ENCODE peak calls at places on chromosomes 12 and 14, in eight cellular contexts. V is WTC11; J is CD8-positive, alpha-beta T cell; B is lower leg skin; E is mammary epithelial cell; T is GM23338; K is stomach; H is fibroblast of the aortic adventitia. S is an unnamed sample.

GRCh38 chr14:73745571-73746539 is 31.7 kb upstream of the PNMA1 start:
- DNase-seq in J (no peak), T (no peak), K (no peak), V (no peak), H (no peak), B (no peak), E (no peak), S (no peak)

GRCh38 chr12:24045816-24046257 is 96.4 kb upstream of the SOX5 start:
- DNase-seq in J (no peak), H (peak), B (no peak), E (no peak), V (no peak), K (no peak), T (no peak), S (peak)

GRCh38 chr12:66398931-66399625 is 96.8 kb downstream of the HELB start:
- DNase-seq in V (no peak), K (no peak), J (no peak), B (no peak), T (no peak), H (peak), E (no peak), S (no peak)

GRCh38 chr12:11344504-11344903 is 34.3 kb upstream of the PRB4 start:
- DNase-seq in B (no peak), H (no peak), V (no peak), E (no peak), K (no peak), J (no peak), T (no peak), S (no peak)

GRCh38 chr14:45156067-45156466 is 20.3 kb downstream of the FANCM start:
- DNase-seq in T (no peak), H (no peak), K (no peak), J (no peak), E (peak), V (no peak), B (no peak), S (no peak)

GRCh38 chr14:34593740-34594375 is 36.1 kb downstream of the SNX6 start:
- DNase-seq in K (no peak), V (no peak), H (peak), J (no peak), E (no peak), B (no peak), T (no peak), S (no peak)

GRCh38 chr14:69355955-69356321 is 42.2 kb downstream of the ERH start:
- DNase-seq in V (no peak), B (peak), E (no peak), K (no peak), T (no peak), J (no peak), H (peak), S (no peak)

GRCh38 chr12:27243006-27243405 is 1.1 kb upstream of the STK38L start:
- DNase-seq in K (no peak), T (no peak), H (no peak), V (no peak), B (no peak), J (no peak), E (no peak), S (no peak)

GRCh38 chr12:132056959-132057358 is 87.2 kb downstream of the DDX51 start:
- DNase-seq in E (no peak), J (no peak), B (no peak), V (no peak), H (no peak), T (no peak), K (no peak), S (no peak)

GRCh38 chr14:32611752-32612151 is 282.7 kb downstream of the AKAP6 start:
- DNase-seq in E (peak), K (no peak), J (no peak), B (no peak), V (no peak), H (peak), T (no peak), S (no peak)

GRCh38 chr12:26971963-26972362 is 33.7 kb downstream of the FGFR1OP2 start:
- DNase-seq in B (no peak), T (no peak), E (no peak), J (peak), V (no peak), H (no peak), K (no peak), S (no peak)

GRCh38 chr12:68871899-68872298 is 61.1 kb downstream of the CPM start:
- DNase-seq in E (no peak), H (peak), T (peak), B (no peak), J (no peak), K (no peak), V (peak), S (no peak)

GRCh38 chr12:52873832-52874572 is 25.2 kb upstream of the KRT78 start:
- DNase-seq in J (peak), V (peak), K (peak), H (peak), E (peak), T (peak), B (peak), S (peak)

GRCh38 chr12:5014269-5014668 is 29.4 kb upstream of the KCNA5 start:
- DNase-seq in B (no peak), V (no peak), J (no peak), T (no peak), K (no peak), H (no peak), E (no peak), S (no peak)

GRCh38 chr12:5018677-5019076 is 25.0 kb upstream of the KCNA5 start:
- DNase-seq in H (no peak), J (no peak), E (peak), K (no peak), V (no peak), B (peak), T (no peak), S (no peak)

GRCh38 chr12:5017638-5018348 is 25.9 kb upstream of the KCNA5 start:
- DNase-seq in T (peak), K (no peak), H (no peak), J (no peak), V (no peak), E (no peak), B (no peak), S (no peak)

GRCh38 chr12:5013206-5013830 is 30.4 kb upstream of the KCNA5 start:
- DNase-seq in B (no peak), H (peak), T (no peak), V (no peak), J (no peak), E (peak), K (no peak), S (no peak)

GRCh38 chr12:5015711-5016492 is 27.8 kb upstream of the KCNA5 start:
- DNase-seq in K (no peak), J (no peak), H (no peak), V (no peak), T (no peak), B (no peak), E (no peak), S (no peak)
- TF ChIP-seq CTCF in K (no peak), J (no peak), H (no peak), V (no peak), T (no peak), B (no peak), E (no peak), S (no peak)

GRCh38 chr12:42641231-42641630 is 51.7 kb upstream of the PRICKLE1 start:
- DNase-seq in H (peak), J (no peak), B (no peak), K (no peak), T (no peak), V (no peak), E (no peak), S (no peak)
- TF ChIP-seq CTCF in H (no peak), J (no peak), B (no peak), K (no peak), T (no peak), V (no peak), E (no peak), S (no peak)

DNA sequence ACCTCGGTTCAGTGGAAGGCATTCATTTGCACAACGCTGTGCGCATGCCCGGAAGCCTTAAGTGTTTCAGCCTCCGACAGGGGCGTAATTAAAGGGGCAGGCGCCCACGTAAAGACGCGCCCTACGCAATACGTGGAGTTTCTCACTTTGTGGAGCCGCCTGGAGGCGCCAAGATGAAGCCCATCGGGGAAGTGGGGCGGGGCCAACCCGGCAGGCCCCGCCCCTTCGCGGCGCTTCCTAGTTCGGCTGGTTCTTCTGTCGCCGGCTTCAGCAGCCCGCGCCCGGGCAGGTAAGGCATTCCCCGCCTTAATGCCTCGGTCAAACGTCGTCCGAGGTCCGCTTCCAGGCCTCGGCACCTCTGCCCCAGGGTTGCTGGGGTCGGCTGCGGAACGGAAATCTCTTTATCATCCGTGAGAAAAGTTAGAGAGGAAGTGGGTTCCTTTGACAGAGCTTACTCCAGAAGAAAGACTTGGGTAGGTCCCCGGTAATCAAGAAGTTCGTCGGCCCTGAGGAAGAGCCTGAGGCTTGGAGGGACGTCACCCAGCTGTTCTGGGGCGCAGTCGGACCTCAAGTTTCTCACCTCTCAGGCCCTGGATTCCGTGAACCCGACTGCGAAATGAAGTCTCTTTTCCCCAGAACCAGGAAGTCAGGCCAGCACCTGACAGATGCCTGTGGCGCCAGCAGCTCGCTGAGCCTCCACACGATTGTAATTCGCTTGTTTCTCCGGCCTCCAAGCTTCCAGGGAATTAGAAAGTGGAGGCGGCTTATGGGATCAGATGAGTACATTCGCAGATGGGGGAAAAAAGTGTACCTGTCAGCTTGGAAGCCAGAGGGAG is at the start of the genes IRAK4 and PUS7L:
- DNase-seq in K (peak), B (peak), V (peak), T (peak), J (peak), E (peak), H (peak), S (peak)
- TF ChIP-seq CTCF in K (peak), B (no peak), V (no peak), T (peak), J (no peak), E (peak), H (peak), S (peak)

GRCh38 chr12:49110191-49111155 is at the start of gene LMBR1L:
- DNase-seq in E (peak), V (peak), B (peak), T (peak), J (peak), K (peak), H (peak), S (peak)
- TF ChIP-seq CTCF in E (peak), V (no peak), B (no peak), T (peak), J (peak), K (peak), H (peak), S (peak)

GRCh38 chr12:123171967-123172366 is 21.1 kb upstream of the PITPNM2 start:
- DNase-seq in B (no peak), E (no peak), K (no peak), H (no peak), J (no peak), T (no peak), V (no peak), S (no peak)
- TF ChIP-seq CTCF in B (no peak), E (no peak), K (no peak), H (no peak), J (no peak), T (no peak), V (no peak), S (no peak)

GRCh38 chr12:51590347-51591019 is 550 bp upstream of the SCN8A start:
- DNase-seq in T (peak), B (no peak), H (peak), J (peak), E (peak), V (peak), K (peak), S (peak)
- TF ChIP-seq CTCF in T (no peak), B (no peak), H (peak), J (peak), E (peak), V (peak), K (peak), S (peak)

DNA sequence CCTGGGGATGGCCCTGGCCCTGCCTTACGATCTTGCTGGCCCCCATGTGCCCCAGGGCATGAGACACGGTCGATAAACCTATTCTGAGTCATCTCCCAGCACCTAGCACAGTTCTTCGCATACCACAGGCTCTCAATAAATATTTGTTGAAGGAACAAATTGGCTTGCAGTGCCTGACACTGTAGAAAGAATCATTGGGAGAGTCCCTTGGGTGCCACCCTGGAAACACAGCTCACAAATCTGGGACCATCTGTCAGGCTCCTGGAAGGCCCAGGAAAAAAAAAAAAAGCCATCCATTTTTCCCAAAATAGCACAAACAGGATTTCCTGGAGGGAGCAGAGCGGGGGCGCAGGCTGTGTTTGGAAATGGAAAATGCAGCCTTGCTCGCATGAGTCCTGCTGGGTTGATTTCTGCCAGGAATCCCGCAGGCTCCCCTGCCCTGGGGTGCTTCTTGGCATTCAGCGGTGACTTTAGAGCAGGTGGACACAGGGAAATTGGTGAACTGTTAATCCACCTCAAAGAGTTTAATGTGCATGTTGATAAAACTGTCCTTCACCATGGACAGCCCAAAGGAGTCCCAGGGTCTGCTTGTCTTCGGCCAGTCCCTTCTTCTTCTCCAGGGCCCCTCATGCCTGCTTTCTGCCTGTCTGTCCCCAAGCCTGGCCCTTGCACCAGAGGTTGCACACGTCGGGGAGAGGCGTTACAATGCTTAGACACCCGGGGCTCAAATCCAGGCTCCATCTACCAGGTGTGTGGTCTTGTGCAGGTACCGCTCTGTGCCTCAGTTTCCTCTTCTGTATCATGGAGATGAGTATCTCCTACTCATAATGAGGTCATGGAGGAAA is 106.1 kb upstream of the RFLNA start:
- DNase-seq in T (no peak), E (no peak), H (no peak), B (no peak), V (no peak), J (no peak), K (no peak), S (peak)
- TF ChIP-seq CTCF in T (no peak), E (no peak), H (no peak), B (no peak), V (no peak), J (no peak), K (no peak), S (no peak)

S was measured in heart right ventricle.